ENCODE peak calls at places on chromosomes 2 and 18, in eight cellular contexts. M is RWPE1; T is adrenal gland; F is CD8-positive, alpha-beta memory T cell; Q is AG04450; C is hepatocyte; V is thoracic aorta; Z is GM23248. A is an unnamed sample.

GRCh38 chr18:21998531-21998930 is 170.9 kb upstream of the GATA6 start:
- DNase-seq in V (no peak), C (peak; percentile 55), T (no peak), M (no peak), F (no peak), Q (no peak), Z (no peak), A (no peak)

GRCh38 chr18:8365006-8365405 is 244.2 kb upstream of the RAB12 start:
- DNase-seq in T (no peak), Z (no peak), M (no peak), Q (no peak), C (no peak), F (no peak), V (no peak), A (no peak)

GRCh38 chr2:117704818-117705217 is 109.7 kb upstream of the DDX18 start:
- DNase-seq in F (no peak), Q (no peak), T (no peak), V (no peak), M (no peak), C (no peak), Z (no peak), A (no peak)

GRCh38 chr2:195660265-195660890 is 3.4 kb downstream of the SLC39A10 start:
- DNase-seq in Z (peak; percentile 80), C (peak; percentile 87), Q (peak; percentile 66), F (peak; percentile 72), V (peak; percentile 10), M (peak; percentile 26), T (peak; percentile 83), A (peak; percentile 20)

GRCh38 chr18:31329787-31330438 is 12.0 kb downstream of the DSG1 start:
- DNase-seq in Q (no peak), Z (no peak), T (no peak), V (no peak), F (no peak), M (no peak), C (no peak), A (no peak)

GRCh38 chr2:183207110-183207509 is 82.9 kb downstream of the NUP35 start:
- DNase-seq in Q (peak; percentile 11), C (no peak), F (no peak), T (no peak), M (no peak), Z (peak; percentile 23), V (no peak), A (no peak)

GRCh38 chr2:240832205-240832727 is 12.2 kb upstream of the KIF1A start:
- DNase-seq in T (peak; percentile 94), V (peak; percentile 37), Q (peak; percentile 61), F (peak; percentile 98), C (peak; percentile 94), M (peak; percentile 89), Z (peak; percentile 92), A (peak; percentile 93)

GRCh38 chr2:168033966-168034365 is 213.4 kb downstream of the STK39 start:
- DNase-seq in M (no peak), V (no peak), C (no peak), F (no peak), Z (no peak), Q (no peak), T (no peak), A (no peak)

GRCh38 chr2:219954331-219954730 is 326.9 kb downstream of the SLC4A3 start:
- DNase-seq in T (no peak), C (no peak), Q (no peak), Z (peak; percentile 46), F (no peak), V (no peak), M (no peak), A (no peak)

GRCh38 chr18:48300463-48300961 is 108.7 kb downstream of the ZBTB7C start:
- DNase-seq in V (no peak), F (no peak), C (peak; percentile 54), Q (no peak), Z (no peak), T (peak; percentile 27), M (no peak), A (no peak)

GRCh38 chr18:12253027-12253426 is 1.1 kb upstream of the CIDEA start:
- DNase-seq in F (no peak), Z (no peak), Q (no peak), T (no peak), M (no peak), C (no peak), V (no peak), A (no peak)

GRCh38 chr2:204625135-204625534 is 79.9 kb downstream of the PARD3B start:
- DNase-seq in T (no peak), V (no peak), F (no peak), C (no peak), Z (peak; percentile 33), Q (no peak), M (no peak), A (no peak)

GRCh38 chr2:10170256-10170655 is 47.7 kb downstream of the RRM2 start:
- DNase-seq in C (peak; percentile 16), Q (no peak), M (no peak), F (no peak), Z (peak; percentile 36), V (no peak), T (peak; percentile 16), A (no peak)

GRCh38 chr18:68937204-68937603 is 139.3 kb downstream of the CCDC102B start:
- DNase-seq in M (no peak), C (no peak), V (no peak), Z (no peak), F (no peak), Q (no peak), T (no peak), A (no peak)

GRCh38 chr2:109238580-109238979 is 109.6 kb downstream of the SH3RF3 start:
- DNase-seq in F (no peak), Q (peak; percentile 74), V (peak; percentile 41), Z (peak; percentile 92), C (no peak), M (peak; percentile 72), T (peak; percentile 77), A (no peak)

GRCh38 chr2:74690571-74690970 is 36.5 kb downstream of the SEMA4F start:
- DNase-seq in C (peak; percentile 73), V (no peak), F (no peak), T (peak; percentile 46), Q (peak; percentile 41), Z (peak; percentile 82), M (peak; percentile 72), A (no peak)

GRCh38 chr2:216348909-216349308 is 23.4 kb downstream of the MARCHF4 start:
- DNase-seq in T (no peak), M (peak; percentile 72), V (no peak), Q (no peak), C (no peak), F (no peak), Z (peak; percentile 91), A (no peak)

DNA sequence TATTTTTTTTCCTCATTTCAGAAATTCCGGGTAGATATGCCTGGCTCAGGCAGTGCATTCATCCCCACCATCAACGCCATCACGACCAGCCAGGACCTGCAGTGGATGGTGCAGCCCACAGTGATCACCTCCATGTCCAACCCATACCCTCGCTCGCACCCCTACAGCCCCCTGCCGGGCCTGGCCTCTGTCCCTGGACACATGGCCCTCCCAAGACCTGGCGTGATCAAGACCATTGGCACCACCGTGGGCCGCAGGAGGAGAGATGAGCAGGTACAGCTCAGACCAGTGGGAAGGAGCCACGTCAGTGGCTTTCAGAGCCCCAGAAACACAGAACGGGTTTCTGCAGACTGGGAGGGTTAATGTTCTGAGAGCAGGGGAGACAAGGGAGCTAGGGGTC is 11.4 kb downstream of the FOSL2 start:
- DNase-seq in T (no peak), Z (no peak), V (no peak), Q (no peak), C (no peak), M (no peak), F (no peak), A (no peak)
- H3K27ac ChIP-seq in T (peak overlapping the region; percentile 100), Z (no peak overlapping the region), V (no peak overlapping the region), Q (no peak overlapping the region), C (peak overlapping the region; percentile 31), M (peak overlapping the region; percentile 93), F (no peak overlapping the region), A (no peak overlapping the region)

DNA sequence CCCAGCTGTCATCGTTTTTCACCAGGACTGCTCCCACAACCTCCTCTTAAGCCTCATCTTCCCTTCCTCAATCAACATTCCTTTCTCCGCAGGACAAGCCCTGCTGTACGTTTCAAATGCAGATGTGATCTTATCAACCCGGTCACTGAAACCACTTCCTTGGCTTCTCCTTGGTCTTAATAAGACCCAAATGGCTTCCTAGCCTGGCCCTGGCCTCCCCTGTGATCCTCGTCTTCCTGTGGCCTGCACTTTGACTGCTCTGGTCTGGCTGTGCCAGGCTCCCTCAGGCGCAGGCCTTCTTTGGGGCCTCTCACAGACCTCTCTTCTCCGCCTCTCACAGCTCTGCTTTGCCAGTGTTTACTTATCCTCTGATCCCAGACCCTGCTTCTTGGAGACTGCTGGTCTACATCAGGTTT is 4.7 kb upstream of the ADNP2 start:
- DNase-seq in F (no peak), Q (no peak), V (no peak), T (no peak), M (no peak), C (no peak), Z (no peak), A (no peak)
- H3K27ac ChIP-seq in F (no peak overlapping the region), Q (no peak overlapping the region), V (peak overlapping the region; percentile 76), T (no peak overlapping the region), M (no peak overlapping the region), C (peak overlapping the region; percentile 75), Z (no peak overlapping the region), A (no peak overlapping the region)

GRCh38 chr18:708096-708495 is 4.3 kb downstream of the ENOSF1 start:
- DNase-seq in V (no peak), Q (no peak), T (no peak), Z (no peak), F (no peak), M (no peak), C (no peak), A (no peak)

GRCh38 chr18:706438-706837 is 6.0 kb downstream of the ENOSF1 start:
- DNase-seq in M (no peak), V (no peak), T (no peak), Q (no peak), F (no peak), C (no peak), Z (no peak), A (no peak)

GRCh38 chr18:697771-698170 is 14.7 kb downstream of the ENOSF1 start:
- DNase-seq in Q (no peak), M (no peak), C (no peak), T (no peak), F (no peak), V (no peak), Z (no peak), A (no peak)

GRCh38 chr18:703660-704018 is 8.8 kb downstream of the ENOSF1 start:
- DNase-seq in Z (no peak), F (no peak), T (no peak), C (no peak), V (no peak), M (no peak), Q (no peak), A (no peak)

GRCh38 chr18:702957-703659 is 9.3 kb downstream of the ENOSF1 start:
- DNase-seq in C (peak; percentile 63), Q (peak; percentile 61), T (peak; percentile 21), F (no peak), Z (peak; percentile 96), V (no peak), M (peak; percentile 89), A (no peak)
- H3K27ac ChIP-seq in C (peak overlapping the region; percentile 91), Q (peak overlapping the region; percentile 96), T (peak overlapping the region; percentile 32), F (no peak overlapping the region), Z (peak overlapping the region; percentile 95), V (no peak overlapping the region), M (peak overlapping the region; percentile 84), A (no peak overlapping the region)

GRCh38 chr18:32383040-32383819 is 87.5 kb downstream of the GAREM1 start:
- DNase-seq in M (peak; percentile 74), V (no peak), Z (peak; percentile 85), F (no peak), C (peak; percentile 66), Q (peak; percentile 83), T (peak; percentile 66), A (no peak)
- H3K27ac ChIP-seq in M (no peak overlapping the region), V (peak overlapping the region; percentile 74), Z (peak overlapping the region; percentile 42), F (no peak overlapping the region), C (peak overlapping the region; percentile 74), Q (peak overlapping the region; percentile 68), T (peak overlapping the region; percentile 77), A (no peak overlapping the region)